ENCODE peak calls at places on chromosome 16, in six cellular contexts. One of them, this sample, is unnamed.

GRCh38 chr16:1188781-1189189 is 35.9 kb downstream of the CACNA1H start:
- DNase-seq in lower leg skin: no peak
- DNase-seq in WTC11: peak; percentile 79
- DNase-seq in A549: no peak
- DNase-seq in RWPE1: peak; percentile 60
- DNase-seq in brain microvascular endothelial cell: no peak
- DNase-seq in this sample: peak; percentile 46

GRCh38 chr16:67333315-67333714 is 6.7 kb downstream of the LRRC36 start:
- DNase-seq in lower leg skin: no peak
- DNase-seq in WTC11: no peak
- DNase-seq in A549: no peak
- DNase-seq in RWPE1: no peak
- DNase-seq in brain microvascular endothelial cell: no peak
- DNase-seq in this sample: no peak

GRCh38 chr16:1026057-1026783 is 44.6 kb downstream of the SOX8 start:
- DNase-seq in lower leg skin: no peak
- DNase-seq in WTC11: no peak
- DNase-seq in A549: no peak
- DNase-seq in RWPE1: no peak
- DNase-seq in brain microvascular endothelial cell: no peak
- DNase-seq in this sample: no peak

GRCh38 chr16:50096791-50097190 is 31.0 kb downstream of the HEATR3 start:
- DNase-seq in lower leg skin: no peak
- DNase-seq in WTC11: no peak
- DNase-seq in A549: no peak
- DNase-seq in RWPE1: no peak
- DNase-seq in brain microvascular endothelial cell: peak; percentile 43
- DNase-seq in this sample: no peak

GRCh38 chr16:65120811-65121721 is 797 bp downstream of the CDH11 start:
- DNase-seq in lower leg skin: no peak
- DNase-seq in WTC11: peak; percentile 40
- DNase-seq in A549: no peak
- DNase-seq in RWPE1: no peak
- DNase-seq in brain microvascular endothelial cell: no peak
- DNase-seq in this sample: no peak

GRCh38 chr16:47037396-47037745 is 63.9 kb upstream of the DNAJA2 start:
- DNase-seq in lower leg skin: peak; percentile 19
- DNase-seq in WTC11: peak; percentile 39
- DNase-seq in A549: peak; percentile 62
- DNase-seq in RWPE1: no peak
- DNase-seq in brain microvascular endothelial cell: no peak
- DNase-seq in this sample: no peak

GRCh38 chr16:86444274-86445060 is 65.9 kb upstream of the FOXF1 start:
- DNase-seq in lower leg skin: no peak
- DNase-seq in WTC11: no peak
- DNase-seq in A549: no peak
- DNase-seq in RWPE1: no peak
- DNase-seq in brain microvascular endothelial cell: no peak
- DNase-seq in this sample: no peak

GRCh38 chr16:18048858-18049257 is 287.7 kb downstream of the NPIPA8 start:
- DNase-seq in lower leg skin: no peak
- DNase-seq in WTC11: no peak
- DNase-seq in A549: no peak
- DNase-seq in RWPE1: no peak
- DNase-seq in brain microvascular endothelial cell: no peak
- DNase-seq in this sample: no peak

GRCh38 chr16:69890114-69890890 is 60.8 kb upstream of the CLEC18A start:
- DNase-seq in lower leg skin: peak; percentile 76
- DNase-seq in WTC11: peak; percentile 44
- DNase-seq in A549: no peak
- DNase-seq in RWPE1: no peak
- DNase-seq in brain microvascular endothelial cell: no peak
- DNase-seq in this sample: no peak

GRCh38 chr16:525520-526180 is 1.9 kb upstream of the CAPN15 start:
- DNase-seq in lower leg skin: peak; percentile 51
- DNase-seq in WTC11: no peak
- DNase-seq in A549: peak; percentile 68
- DNase-seq in RWPE1: peak; percentile 75
- DNase-seq in brain microvascular endothelial cell: peak; percentile 82
- DNase-seq in this sample: no peak

GRCh38 chr16:2527784-2528100 is 3.5 kb downstream of the CEMP1 start:
- DNase-seq in lower leg skin: no peak
- DNase-seq in WTC11: no peak
- DNase-seq in A549: no peak
- DNase-seq in RWPE1: no peak
- DNase-seq in brain microvascular endothelial cell: no peak
- DNase-seq in this sample: no peak

GRCh38 chr16:11020792-11021440 is 76.6 kb downstream of the CLEC16A start:
- DNase-seq in lower leg skin: no peak
- DNase-seq in WTC11: no peak
- DNase-seq in A549: no peak
- DNase-seq in RWPE1: no peak
- DNase-seq in brain microvascular endothelial cell: no peak
- DNase-seq in this sample: no peak

GRCh38 chr16:660459-661183 is 7.3 kb upstream of the RHOT2 start:
- DNase-seq in lower leg skin: peak; percentile 68
- DNase-seq in WTC11: peak; percentile 93
- DNase-seq in A549: peak; percentile 70
- DNase-seq in RWPE1: peak; percentile 87
- DNase-seq in brain microvascular endothelial cell: peak; percentile 63
- DNase-seq in this sample: peak; percentile 61

GRCh38 chr16:77443834-77444460 is 9.1 kb upstream of the ADAMTS18 start:
- DNase-seq in lower leg skin: no peak
- DNase-seq in WTC11: no peak
- DNase-seq in A549: no peak
- DNase-seq in RWPE1: no peak
- DNase-seq in brain microvascular endothelial cell: no peak
- DNase-seq in this sample: no peak

GRCh38 chr16:19885456-19886060 is 910 bp upstream of the GPRC5B start:
- DNase-seq in lower leg skin: no peak
- DNase-seq in WTC11: no peak
- DNase-seq in A549: no peak
- DNase-seq in RWPE1: no peak
- DNase-seq in brain microvascular endothelial cell: no peak
- DNase-seq in this sample: peak; percentile 24

GRCh38 chr16:6066601-6067000 is 969.0 kb upstream of the EEF2KMT start:
- DNase-seq in lower leg skin: no peak
- DNase-seq in WTC11: no peak
- DNase-seq in A549: no peak
- DNase-seq in RWPE1: no peak
- DNase-seq in brain microvascular endothelial cell: no peak
- DNase-seq in this sample: no peak

GRCh38 chr16:31215287-31216115 is 1.4 kb downstream of the PYDC1 start:
- DNase-seq in lower leg skin: no peak
- DNase-seq in WTC11: peak; percentile 89
- DNase-seq in A549: peak; percentile 91
- DNase-seq in RWPE1: peak; percentile 87
- DNase-seq in brain microvascular endothelial cell: peak; percentile 16
- DNase-seq in this sample: peak; percentile 37

GRCh38 chr16:56910654-56911539 is 21.0 kb upstream of the HERPUD1 start:
- DNase-seq in lower leg skin: no peak
- DNase-seq in WTC11: no peak
- DNase-seq in A549: no peak
- DNase-seq in RWPE1: no peak
- DNase-seq in brain microvascular endothelial cell: peak; percentile 85
- DNase-seq in this sample: no peak

GRCh38 chr16:67447508-67448076 is 16.7 kb downstream of the HSD11B2 start:
- DNase-seq in lower leg skin: no peak
- DNase-seq in WTC11: peak; percentile 62
- DNase-seq in A549: peak; percentile 77
- DNase-seq in RWPE1: peak; percentile 32
- DNase-seq in brain microvascular endothelial cell: no peak
- DNase-seq in this sample: peak; percentile 46

GRCh38 chr16:69115361-69115760 is 9.9 kb downstream of the HAS3 start:
- DNase-seq in lower leg skin: no peak
- DNase-seq in WTC11: peak; percentile 5
- DNase-seq in A549: no peak
- DNase-seq in RWPE1: no peak
- DNase-seq in brain microvascular endothelial cell: no peak
- DNase-seq in this sample: no peak

GRCh38 chr16:29231231-29231630 is 175.3 kb downstream of the NPIPB11 start:
- DNase-seq in lower leg skin: peak; percentile 10
- DNase-seq in WTC11: no peak
- DNase-seq in A549: no peak
- DNase-seq in RWPE1: no peak
- DNase-seq in brain microvascular endothelial cell: no peak
- DNase-seq in this sample: no peak

GRCh38 chr16:19696312-19696711 is 21.7 kb downstream of the KNOP1 start:
- DNase-seq in lower leg skin: peak; percentile 89
- DNase-seq in WTC11: no peak
- DNase-seq in A549: no peak
- DNase-seq in RWPE1: peak; percentile 54
- DNase-seq in brain microvascular endothelial cell: peak; percentile 92
- DNase-seq in this sample: no peak

GRCh38 chr16:81264386-81264785 is 25.9 kb downstream of the BCO1 start:
- DNase-seq in lower leg skin: no peak
- DNase-seq in WTC11: no peak
- DNase-seq in A549: no peak
- DNase-seq in RWPE1: no peak
- DNase-seq in brain microvascular endothelial cell: no peak
- DNase-seq in this sample: no peak

GRCh38 chr16:81265052-81265451 is 26.6 kb downstream of the BCO1 start:
- DNase-seq in lower leg skin: no peak
- DNase-seq in WTC11: no peak
- DNase-seq in A549: no peak
- DNase-seq in RWPE1: no peak
- DNase-seq in brain microvascular endothelial cell: no peak
- DNase-seq in this sample: no peak

GRCh38 chr16:81261049-81261648 is 22.7 kb downstream of the BCO1 start:
- DNase-seq in lower leg skin: no peak
- DNase-seq in WTC11: peak; percentile 26
- DNase-seq in A549: peak; percentile 52
- DNase-seq in RWPE1: no peak
- DNase-seq in brain microvascular endothelial cell: no peak
- DNase-seq in this sample: no peak

GRCh38 chr16:81265658-81266451 is 27.4 kb downstream of the BCO1 start:
- DNase-seq in lower leg skin: peak; percentile 42
- DNase-seq in WTC11: no peak
- DNase-seq in A549: no peak
- DNase-seq in RWPE1: no peak
- DNase-seq in brain microvascular endothelial cell: no peak
- DNase-seq in this sample: no peak

GRCh38 chr16:81263470-81264200 is 25.1 kb downstream of the BCO1 start:
- DNase-seq in lower leg skin: no peak
- DNase-seq in WTC11: no peak
- DNase-seq in A549: no peak
- DNase-seq in RWPE1: no peak
- DNase-seq in brain microvascular endothelial cell: no peak
- DNase-seq in this sample: no peak
- TF ChIP-seq CTCF in lower leg skin: no peak
- TF ChIP-seq CTCF in WTC11: no peak
- TF ChIP-seq CTCF in A549: no peak
- TF ChIP-seq CTCF in RWPE1: no peak
- TF ChIP-seq CTCF in brain microvascular endothelial cell: peak; percentile 32
- TF ChIP-seq CTCF in this sample: no peak

GRCh38 chr16:83906690-83907089 is 7.8 kb downstream of the MLYCD start:
- DNase-seq in lower leg skin: no peak
- DNase-seq in WTC11: no peak
- DNase-seq in A549: no peak
- DNase-seq in RWPE1: no peak
- DNase-seq in brain microvascular endothelial cell: no peak
- DNase-seq in this sample: no peak
- TF ChIP-seq CTCF in lower leg skin: no peak
- TF ChIP-seq CTCF in WTC11: no peak
- TF ChIP-seq CTCF in A549: no peak
- TF ChIP-seq CTCF in RWPE1: no peak
- TF ChIP-seq CTCF in brain microvascular endothelial cell: no peak
- TF ChIP-seq CTCF in this sample: no peak

DNA sequence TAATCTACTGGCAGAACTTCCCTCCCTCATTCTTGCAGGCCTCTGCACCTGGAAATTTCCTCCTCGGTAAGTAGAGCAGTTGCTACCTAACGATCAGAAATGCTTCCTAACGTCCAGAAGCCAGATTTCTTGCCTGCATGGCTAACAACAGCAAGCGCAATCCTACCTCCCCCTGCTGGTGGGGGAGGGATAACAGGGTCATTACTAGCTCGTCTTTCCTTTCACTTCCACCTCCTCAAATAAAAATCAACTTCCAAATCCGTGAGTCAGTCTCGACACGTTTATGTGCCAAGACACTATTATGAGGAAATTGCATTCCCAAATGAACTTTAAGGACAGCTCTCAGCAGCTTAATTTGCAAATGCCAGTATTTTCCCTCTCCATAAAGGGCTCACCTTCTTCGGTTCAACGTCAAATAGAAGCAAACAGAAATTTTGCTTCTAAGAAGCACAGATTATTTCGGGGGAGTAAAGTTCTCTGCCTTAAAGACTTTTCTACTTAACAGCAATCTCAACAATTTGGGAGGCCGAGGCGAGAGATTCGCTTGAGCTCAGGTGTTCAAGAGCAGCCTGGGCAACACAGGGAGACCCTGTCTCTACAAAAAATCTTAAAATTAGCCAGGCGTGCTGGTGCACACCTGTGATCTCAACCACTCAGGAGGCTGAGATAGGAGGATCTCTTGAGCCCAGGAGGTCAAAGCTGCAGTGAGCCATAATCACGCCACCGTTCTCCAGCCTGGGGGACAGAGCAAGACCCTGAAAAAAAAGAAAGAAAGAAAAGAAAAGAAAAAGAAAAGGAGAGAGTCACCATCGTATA is 188.6 kb upstream of the PSMD7 start:
- DNase-seq in lower leg skin: peak; percentile 19
- DNase-seq in WTC11: peak; percentile 80
- DNase-seq in A549: peak; percentile 42
- DNase-seq in RWPE1: peak; percentile 46
- DNase-seq in brain microvascular endothelial cell: peak; percentile 11
- DNase-seq in this sample: no peak
- TF ChIP-seq CTCF in lower leg skin: no peak
- TF ChIP-seq CTCF in WTC11: peak; percentile 79
- TF ChIP-seq CTCF in A549: peak; percentile 60
- TF ChIP-seq CTCF in RWPE1: peak; percentile 10
- TF ChIP-seq CTCF in brain microvascular endothelial cell: peak; percentile 47
- TF ChIP-seq CTCF in this sample: no peak

GRCh38 chr16:4271176-4272113 is 1.4 kb downstream of the TFAP4 start:
- DNase-seq in lower leg skin: peak; percentile 91
- DNase-seq in WTC11: peak; percentile 94
- DNase-seq in A549: peak; percentile 89
- DNase-seq in RWPE1: peak; percentile 89
- DNase-seq in brain microvascular endothelial cell: peak; percentile 94
- DNase-seq in this sample: peak; percentile 82
- TF ChIP-seq CTCF in lower leg skin: no peak
- TF ChIP-seq CTCF in WTC11: no peak
- TF ChIP-seq CTCF in A549: peak; percentile 16
- TF ChIP-seq CTCF in RWPE1: peak; percentile 28
- TF ChIP-seq CTCF in brain microvascular endothelial cell: no peak
- TF ChIP-seq CTCF in this sample: no peak

This sample was measured in activated B cell treated with CpG ODN at 0.5 μM for 24 hours.